ENCODE peak calls at places on chromosomes 5 and 9, in four cellular contexts. H is omental fat pad; Q is foreskin keratinocyte; Y is activated T-cell treated with anti-CD3 and anti-CD28 coated beads, Interleukin-2, amount 50 U/mL, for 4 hours. L is an unnamed sample.

GRCh38 chr9:136552117-136552685 is 6.4 kb upstream of the NOTCH1 start:
- ATAC-seq in H (no peak), Q (peak), Y (peak), L (peak)

GRCh38 chr5:54545796-54546195 is 28.2 kb downstream of the SNX18 start:
- ATAC-seq in H (no peak), Q (no peak), Y (no peak), L (no peak)

GRCh38 chr9:130001185-130001584 is 41.8 kb downstream of the FNBP1 start:
- ATAC-seq in H (no peak), Q (no peak), Y (no peak), L (no peak)

GRCh38 chr5:54278031-54278830 is 32.1 kb downstream of the ARL15 start:
- ATAC-seq in H (no peak), Q (no peak), Y (no peak), L (no peak)

GRCh38 chr9:91273853-91274552 is 87.7 kb downstream of the AUH start:
- ATAC-seq in H (no peak), Q (peak), Y (peak), L (peak)

GRCh38 chr9:93541581-93542349 is 34.6 kb upstream of the PHF2 start:
- ATAC-seq in H (no peak), Q (no peak), Y (no peak), L (peak)

GRCh38 chr5:171624396-171624795 is 161.2 kb upstream of the SMIM23 start:
- ATAC-seq in H (no peak), Q (no peak), Y (no peak), L (no peak)

GRCh38 chr9:135490980-135491444 is 9.5 kb upstream of the MRPS2 start:
- ATAC-seq in H (no peak), Q (no peak), Y (no peak), L (no peak)

GRCh38 chr9:77981332-77981731 is 50.3 kb downstream of the GNAQ start:
- ATAC-seq in H (peak), Q (peak), Y (no peak), L (peak)

GRCh38 chr9:259405-260404 is 45.0 kb downstream of the DOCK8 start:
- ATAC-seq in H (no peak), Q (no peak), Y (no peak), L (no peak)

GRCh38 chr9:131278421-131279111 is 2.3 kb upstream of the FAM78A start:
- ATAC-seq in H (no peak), Q (no peak), Y (no peak), L (peak)

GRCh38 chr5:121408778-121409177 is 442.9 kb upstream of the FTMT start:
- ATAC-seq in H (no peak), Q (no peak), Y (no peak), L (no peak)

GRCh38 chr5:128974567-128974966 is 9.3 kb downstream of the SLC27A6 start:
- ATAC-seq in H (no peak), Q (peak), Y (no peak), L (no peak)

GRCh38 chr9:120625222-120625621 is 45.3 kb upstream of the CDK5RAP2 start:
- ATAC-seq in H (no peak), Q (peak), Y (no peak), L (no peak)

GRCh38 chr5:32159328-32160072 is 14.6 kb downstream of the GOLPH3 start:
- ATAC-seq in H (no peak), Q (no peak), Y (peak), L (no peak)

GRCh38 chr9:36276840-36277239 is 18.6 kb upstream of the GNE start:
- ATAC-seq in H (peak), Q (no peak), Y (no peak), L (peak)

GRCh38 chr5:136066705-136067271 is 38.0 kb downstream of the TGFBI start:
- ATAC-seq in H (peak), Q (peak), Y (no peak), L (peak)

GRCh38 chr5:77937015-77937908 is 161.1 kb upstream of the TBCA start:
- ATAC-seq in H (no peak), Q (no peak), Y (no peak), L (no peak)

GRCh38 chr5:64144429-64145215 is 21.0 kb upstream of the RNF180 start:
- ATAC-seq in H (peak), Q (peak), Y (no peak), L (no peak)

GRCh38 chr5:52789378-52789777 is 1.7 kb downstream of the ITGA1 start:
- ATAC-seq in H (no peak), Q (no peak), Y (no peak), L (no peak)

GRCh38 chr9:125821078-125821477 is 73.9 kb downstream of the PBX3 start:
- ATAC-seq in H (no peak), Q (no peak), Y (no peak), L (no peak)

GRCh38 chr9:121455527-121456239 is 44.0 kb downstream of the GGTA1 start:
- ATAC-seq in H (no peak), Q (no peak), Y (peak), L (no peak)

GRCh38 chr9:137387891-137388560 is 34.9 kb downstream of the EXD3 start:
- ATAC-seq in H (no peak), Q (no peak), Y (peak), L (no peak)

GRCh38 chr5:90135979-90136378 is 273.6 kb downstream of the CETN3 start:
- ATAC-seq in H (no peak), Q (no peak), Y (no peak), L (peak)

GRCh38 chr5:72539038-72539437 is 31.8 kb upstream of the ZNF366 start:
- ATAC-seq in H (no peak), Q (no peak), Y (no peak), L (no peak)

GRCh38 chr5:115377468-115378217 is 81.2 kb upstream of the CCDC112 start:
- ATAC-seq in H (peak), Q (peak), Y (peak), L (peak)